ENCODE peak calls at places on chromosome 17, in eight cellular contexts. One of them, this sample, is unnamed.
A peak's percentile ranks its signal among the peaks of the same experiment; 100 is the strongest.

GRCh38 chr17:67449885-67450755 is 73.0 kb downstream of the PITPNC1 start:
- DNase-seq in IMR-90: no peak
- DNase-seq in WTC11: no peak
- DNase-seq in A549: no peak
- DNase-seq in SK-N-SH: no peak
- DNase-seq in GM12878: no peak
- DNase-seq in K562: no peak
- DNase-seq in HepG2: no peak
- DNase-seq in this sample: no peak

GRCh38 chr17:43033947-43034622 is 9.1 kb downstream of the RND2 start:
- DNase-seq in IMR-90: no peak
- DNase-seq in WTC11: peak; percentile 41
- DNase-seq in A549: no peak
- DNase-seq in SK-N-SH: peak; percentile 50
- DNase-seq in GM12878: no peak
- DNase-seq in K562: no peak
- DNase-seq in HepG2: no peak
- DNase-seq in this sample: no peak

GRCh38 chr17:14942511-14943185 is 322.5 kb downstream of the PMP22 start:
- DNase-seq in IMR-90: no peak
- DNase-seq in WTC11: no peak
- DNase-seq in A549: peak; percentile 11
- DNase-seq in SK-N-SH: no peak
- DNase-seq in GM12878: no peak
- DNase-seq in K562: no peak
- DNase-seq in HepG2: no peak
- DNase-seq in this sample: no peak

GRCh38 chr17:82386256-82386831 is 14.8 kb downstream of the UTS2R start:
- DNase-seq in IMR-90: no peak
- DNase-seq in WTC11: no peak
- DNase-seq in A549: no peak
- DNase-seq in SK-N-SH: no peak
- DNase-seq in GM12878: no peak
- DNase-seq in K562: no peak
- DNase-seq in HepG2: no peak
- DNase-seq in this sample: no peak

GRCh38 chr17:73089918-73090317 is 2.6 kb downstream of the SLC39A11 start:
- DNase-seq in IMR-90: no peak
- DNase-seq in WTC11: no peak
- DNase-seq in A549: no peak
- DNase-seq in SK-N-SH: no peak
- DNase-seq in GM12878: no peak
- DNase-seq in K562: no peak
- DNase-seq in HepG2: peak; percentile 73
- DNase-seq in this sample: no peak

GRCh38 chr17:12089809-12090384 is 69.2 kb downstream of the MAP2K4 start:
- DNase-seq in IMR-90: peak; percentile 83
- DNase-seq in WTC11: no peak
- DNase-seq in A549: peak; percentile 20
- DNase-seq in SK-N-SH: no peak
- DNase-seq in GM12878: no peak
- DNase-seq in K562: peak; percentile 5
- DNase-seq in HepG2: peak; percentile 69
- DNase-seq in this sample: no peak

GRCh38 chr17:50559674-50560184 is 786 bp upstream of the CACNA1G start:
- DNase-seq in IMR-90: peak; percentile 5
- DNase-seq in WTC11: peak; percentile 94
- DNase-seq in A549: peak; percentile 90
- DNase-seq in SK-N-SH: peak; percentile 82
- DNase-seq in GM12878: no peak
- DNase-seq in K562: peak; percentile 79
- DNase-seq in HepG2: no peak
- DNase-seq in this sample: peak; percentile 78

GRCh38 chr17:73722163-73722562 is 77.9 kb upstream of the SDK2 start:
- DNase-seq in IMR-90: no peak
- DNase-seq in WTC11: no peak
- DNase-seq in A549: no peak
- DNase-seq in SK-N-SH: peak; percentile 62
- DNase-seq in GM12878: no peak
- DNase-seq in K562: no peak
- DNase-seq in HepG2: no peak
- DNase-seq in this sample: no peak

GRCh38 chr17:43410557-43411368 is 12.0 kb downstream of the ARL4D start:
- DNase-seq in IMR-90: no peak
- DNase-seq in WTC11: no peak
- DNase-seq in A549: no peak
- DNase-seq in SK-N-SH: no peak
- DNase-seq in GM12878: no peak
- DNase-seq in K562: no peak
- DNase-seq in HepG2: no peak
- DNase-seq in this sample: no peak

GRCh38 chr17:10718547-10718946 is 11.3 kb downstream of the TMEM220 start:
- DNase-seq in IMR-90: no peak
- DNase-seq in WTC11: no peak
- DNase-seq in A549: no peak
- DNase-seq in SK-N-SH: no peak
- DNase-seq in GM12878: no peak
- DNase-seq in K562: no peak
- DNase-seq in HepG2: no peak
- DNase-seq in this sample: no peak

GRCh38 chr17:32769846-32770245 is 107.1 kb downstream of the MYO1D start:
- DNase-seq in IMR-90: no peak
- DNase-seq in WTC11: no peak
- DNase-seq in A549: peak; percentile 38
- DNase-seq in SK-N-SH: no peak
- DNase-seq in GM12878: no peak
- DNase-seq in K562: no peak
- DNase-seq in HepG2: peak; percentile 9
- DNase-seq in this sample: no peak

GRCh38 chr17:13539421-13539820 is 62.3 kb downstream of the HS3ST3A1 start:
- DNase-seq in IMR-90: no peak
- DNase-seq in WTC11: no peak
- DNase-seq in A549: no peak
- DNase-seq in SK-N-SH: no peak
- DNase-seq in GM12878: no peak
- DNase-seq in K562: no peak
- DNase-seq in HepG2: no peak
- DNase-seq in this sample: no peak

GRCh38 chr17:47119746-47120520 is 69.2 kb downstream of the CDC27 start:
- DNase-seq in IMR-90: peak; percentile 76
- DNase-seq in WTC11: no peak
- DNase-seq in A549: no peak
- DNase-seq in SK-N-SH: no peak
- DNase-seq in GM12878: no peak
- DNase-seq in K562: no peak
- DNase-seq in HepG2: peak; percentile 28
- DNase-seq in this sample: no peak

GRCh38 chr17:7843536-7844291 is 9.7 kb downstream of the KDM6B start:
- DNase-seq in IMR-90: peak; percentile 90
- DNase-seq in WTC11: peak; percentile 87
- DNase-seq in A549: peak; percentile 96
- DNase-seq in SK-N-SH: peak; percentile 84
- DNase-seq in GM12878: peak; percentile 70
- DNase-seq in K562: peak; percentile 60
- DNase-seq in HepG2: peak; percentile 85
- DNase-seq in this sample: peak; percentile 93

GRCh38 chr17:42453544-42453943 is 5.1 kb upstream of the ATP6V0A1 start:
- DNase-seq in IMR-90: no peak
- DNase-seq in WTC11: no peak
- DNase-seq in A549: no peak
- DNase-seq in SK-N-SH: no peak
- DNase-seq in GM12878: no peak
- DNase-seq in K562: no peak
- DNase-seq in HepG2: no peak
- DNase-seq in this sample: no peak

DNA sequence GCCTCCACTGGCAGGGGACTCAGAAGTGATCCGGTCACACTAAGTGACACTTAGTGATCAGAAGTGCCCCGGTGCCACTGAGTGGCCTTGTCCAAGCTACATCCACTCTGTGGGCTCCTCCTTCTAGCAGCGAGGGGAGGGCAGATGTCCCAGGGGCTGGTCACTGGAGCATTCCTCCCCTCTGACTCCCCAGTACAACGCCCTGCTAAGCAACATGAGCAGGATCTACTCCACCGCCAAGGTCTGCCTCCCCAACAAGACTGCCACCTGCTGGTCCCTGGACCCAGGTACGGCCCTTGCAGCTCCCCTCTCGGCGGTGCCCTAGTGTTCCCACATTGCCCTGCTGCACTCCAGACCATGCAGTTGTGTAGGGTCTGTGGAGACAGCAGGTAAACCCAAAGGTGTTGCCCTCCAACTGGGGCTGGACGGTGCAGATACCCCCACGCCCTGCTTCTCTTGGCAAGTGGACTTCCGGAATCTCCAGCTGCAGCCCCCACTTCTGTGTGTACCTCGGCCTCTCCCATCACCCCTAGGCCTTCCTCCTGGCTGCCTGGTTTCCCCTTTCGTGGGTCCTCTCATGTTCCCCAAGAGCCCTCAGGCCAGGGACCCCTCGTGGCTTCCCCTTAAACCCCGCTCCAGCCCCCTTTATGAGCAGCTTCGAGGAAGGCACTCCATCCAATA is 2.1 kb downstream of the ACE start:
- DNase-seq in IMR-90: peak; percentile 92
- DNase-seq in WTC11: peak; percentile 92
- DNase-seq in A549: peak; percentile 92
- DNase-seq in SK-N-SH: peak; percentile 94
- DNase-seq in GM12878: no peak
- DNase-seq in K562: peak; percentile 92
- DNase-seq in HepG2: peak; percentile 80
- DNase-seq in this sample: peak; percentile 91
- TF ChIP-seq USF2 in IMR-90: no peak
- TF ChIP-seq USF2 in WTC11: no peak
- TF ChIP-seq USF2 in A549: no peak
- TF ChIP-seq USF2 in SK-N-SH: no peak
- TF ChIP-seq USF2 in GM12878: no peak
- TF ChIP-seq USF2 in K562: no peak
- TF ChIP-seq USF2 in HepG2: no peak
- TF ChIP-seq USF2 in this sample: no peak

GRCh38 chr17:1137465-1137894 is 42.3 kb downstream of the ABR start:
- DNase-seq in IMR-90: no peak
- DNase-seq in WTC11: peak; percentile 55
- DNase-seq in A549: peak; percentile 94
- DNase-seq in SK-N-SH: no peak
- DNase-seq in GM12878: no peak
- DNase-seq in K562: peak; percentile 70
- DNase-seq in HepG2: peak; percentile 39
- DNase-seq in this sample: no peak

GRCh38 chr17:1130191-1130590 is 49.6 kb downstream of the ABR start:
- DNase-seq in IMR-90: no peak
- DNase-seq in WTC11: no peak
- DNase-seq in A549: no peak
- DNase-seq in SK-N-SH: no peak
- DNase-seq in GM12878: no peak
- DNase-seq in K562: no peak
- DNase-seq in HepG2: no peak
- DNase-seq in this sample: no peak

GRCh38 chr17:1134634-1135324 is 45.0 kb downstream of the ABR start:
- DNase-seq in IMR-90: no peak
- DNase-seq in WTC11: no peak
- DNase-seq in A549: no peak
- DNase-seq in SK-N-SH: no peak
- DNase-seq in GM12878: no peak
- DNase-seq in K562: no peak
- DNase-seq in HepG2: no peak
- DNase-seq in this sample: no peak
- TF ChIP-seq USF2 in IMR-90: no peak
- TF ChIP-seq USF2 in WTC11: no peak
- TF ChIP-seq USF2 in A549: no peak
- TF ChIP-seq USF2 in SK-N-SH: no peak
- TF ChIP-seq USF2 in GM12878: no peak
- TF ChIP-seq USF2 in K562: no peak
- TF ChIP-seq USF2 in HepG2: no peak
- TF ChIP-seq USF2 in this sample: no peak

GRCh38 chr17:18233803-18234518 is 8.5 kb downstream of the LLGL1 start:
- DNase-seq in IMR-90: no peak
- DNase-seq in WTC11: no peak
- DNase-seq in A549: no peak
- DNase-seq in SK-N-SH: no peak
- DNase-seq in GM12878: no peak
- DNase-seq in K562: no peak
- DNase-seq in HepG2: no peak
- DNase-seq in this sample: no peak

GRCh38 chr17:18236494-18236893 is 11.1 kb downstream of the LLGL1 start:
- DNase-seq in IMR-90: no peak
- DNase-seq in WTC11: no peak
- DNase-seq in A549: no peak
- DNase-seq in SK-N-SH: no peak
- DNase-seq in GM12878: no peak
- DNase-seq in K562: no peak
- DNase-seq in HepG2: no peak
- DNase-seq in this sample: no peak

GRCh38 chr17:18237461-18237860 is 12.0 kb downstream of the LLGL1 start:
- DNase-seq in IMR-90: no peak
- DNase-seq in WTC11: no peak
- DNase-seq in A549: no peak
- DNase-seq in SK-N-SH: no peak
- DNase-seq in GM12878: no peak
- DNase-seq in K562: no peak
- DNase-seq in HepG2: no peak
- DNase-seq in this sample: no peak

GRCh38 chr17:18234853-18235380 is 9.5 kb downstream of the LLGL1 start:
- DNase-seq in IMR-90: no peak
- DNase-seq in WTC11: no peak
- DNase-seq in A549: no peak
- DNase-seq in SK-N-SH: no peak
- DNase-seq in GM12878: no peak
- DNase-seq in K562: no peak
- DNase-seq in HepG2: no peak
- DNase-seq in this sample: no peak

DNA sequence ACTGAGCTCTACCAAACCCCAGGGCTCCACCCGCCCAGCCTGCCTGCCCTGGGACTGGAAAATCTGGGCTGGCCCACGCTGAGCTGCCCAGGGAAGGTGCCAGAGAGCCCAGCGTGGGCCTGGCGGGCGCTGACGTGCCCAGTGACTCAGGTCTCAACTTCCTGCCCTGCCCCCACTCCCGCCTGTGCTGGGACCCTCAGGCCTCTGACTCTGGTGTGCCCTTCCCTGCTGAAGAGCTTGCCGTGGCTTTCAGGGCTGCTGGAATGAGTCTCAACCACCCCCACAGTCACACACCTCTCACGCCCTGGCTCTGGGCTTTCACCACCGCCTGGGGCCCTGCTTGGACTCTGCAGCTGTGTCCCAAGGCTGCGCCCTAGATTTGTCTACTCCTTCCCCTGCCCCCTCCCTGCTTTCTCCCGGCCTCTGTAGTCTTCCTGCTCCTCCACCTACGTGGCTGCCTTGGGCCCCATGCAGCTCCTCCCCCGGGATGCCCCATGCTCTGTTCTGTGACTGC is 10.4 kb downstream of the LLGL1 start:
- DNase-seq in IMR-90: peak; percentile 67
- DNase-seq in WTC11: no peak
- DNase-seq in A549: no peak
- DNase-seq in SK-N-SH: no peak
- DNase-seq in GM12878: no peak
- DNase-seq in K562: no peak
- DNase-seq in HepG2: no peak
- DNase-seq in this sample: no peak
- TF ChIP-seq USF2 in IMR-90: no peak
- TF ChIP-seq USF2 in WTC11: no peak
- TF ChIP-seq USF2 in A549: no peak
- TF ChIP-seq USF2 in SK-N-SH: no peak
- TF ChIP-seq USF2 in GM12878: no peak
- TF ChIP-seq USF2 in K562: no peak
- TF ChIP-seq USF2 in HepG2: no peak
- TF ChIP-seq USF2 in this sample: no peak

GRCh38 chr17:77101521-77102410 is 39.0 kb upstream of the SEC14L1 start:
- DNase-seq in IMR-90: no peak
- DNase-seq in WTC11: no peak
- DNase-seq in A549: no peak
- DNase-seq in SK-N-SH: no peak
- DNase-seq in GM12878: no peak
- DNase-seq in K562: no peak
- DNase-seq in HepG2: peak; percentile 88
- DNase-seq in this sample: no peak
- TF ChIP-seq USF2 in IMR-90: no peak
- TF ChIP-seq USF2 in WTC11: no peak
- TF ChIP-seq USF2 in A549: no peak
- TF ChIP-seq USF2 in SK-N-SH: no peak
- TF ChIP-seq USF2 in GM12878: no peak
- TF ChIP-seq USF2 in K562: no peak
- TF ChIP-seq USF2 in HepG2: no peak
- TF ChIP-seq USF2 in this sample: no peak